ENCODE peak calls at places on chromosomes 5 and 9, in five cellular contexts. F, R, W, T and J are unnamed samples.

GRCh38 chr9:93598647-93599241 is 22.4 kb downstream of the PHF2 start:
- DNase-seq in W (no peak), R (peak), F (no peak), T (no peak), J (no peak)

GRCh38 chr9:36665921-36666429 is 93.3 kb downstream of the MELK start:
- DNase-seq in W (no peak), F (no peak), T (no peak), R (no peak), J (no peak)

GRCh38 chr5:114362197-114362976 is 517 bp downstream of the KCNN2 start:
- DNase-seq in T (peak), W (no peak), F (no peak), R (no peak), J (peak)

GRCh38 chr9:680106-680505 is 161.4 kb upstream of the DMRT1 start:
- DNase-seq in T (no peak), W (no peak), F (no peak), R (no peak), J (no peak)

GRCh38 chr9:113737414-113738271 is 138.5 kb upstream of the ZNF618 start:
- DNase-seq in F (no peak), R (peak), T (peak), W (peak), J (no peak)

GRCh38 chr9:130715270-130716077 is 21.9 kb downstream of the EXOSC2 start:
- DNase-seq in F (no peak), W (no peak), T (no peak), R (no peak), J (no peak)

GRCh38 chr5:127088226-127088625 is 14.9 kb upstream of the C5orf63 start:
- DNase-seq in R (no peak), W (no peak), T (peak), F (no peak), J (no peak)

GRCh38 chr5:95020382-95020781 is 264.5 kb downstream of the MCTP1 start:
- DNase-seq in T (no peak), R (no peak), F (no peak), W (no peak), J (no peak)

GRCh38 chr9:118268046-118268445 is 563.8 kb downstream of the TLR4 start:
- DNase-seq in F (no peak), R (no peak), T (no peak), W (no peak), J (no peak)

GRCh38 chr9:79581388-79581787 is 9.6 kb downstream of the TLE4 start:
- DNase-seq in F (no peak), R (no peak), W (peak), T (no peak), J (no peak)

GRCh38 chr9:13628526-13628925 is 349.0 kb upstream of the MPDZ start:
- DNase-seq in W (no peak), F (no peak), T (no peak), R (no peak), J (no peak)

GRCh38 chr5:126868961-126869451 is 92.1 kb downstream of the LMNB1 start:
- DNase-seq in W (no peak), F (no peak), T (no peak), R (peak), J (no peak)

GRCh38 chr9:130866474-130866965 is 30.1 kb downstream of the QRFP start:
- DNase-seq in T (peak), F (peak), W (peak), R (peak), J (peak)

GRCh38 chr5:157719231-157719630 is 12.0 kb upstream of the THG1L start:
- DNase-seq in T (no peak), R (no peak), F (no peak), W (no peak), J (no peak)

GRCh38 chr9:14524881-14525515 is 168.2 kb downstream of the ZDHHC21 start:
- DNase-seq in F (no peak), T (no peak), R (no peak), W (no peak), J (no peak)

GRCh38 chr9:136438909-136439549 is 616 bp downstream of the INPP5E start:
- DNase-seq in F (no peak), R (no peak), T (peak), W (no peak), J (peak)

GRCh38 chr5:146345578-146346366 is 7.1 kb downstream of the POU4F3 start:
- DNase-seq in T (no peak), F (no peak), W (no peak), R (no peak), J (no peak)

GRCh38 chr5:36398137-36398536 is 96.4 kb upstream of the RANBP3L start:
- DNase-seq in T (no peak), W (no peak), F (no peak), R (no peak), J (no peak)

GRCh38 chr5:97998946-97999345 is 774.5 kb upstream of the RGMB start:
- DNase-seq in T (no peak), W (no peak), F (no peak), R (no peak), J (no peak)

GRCh38 chr5:172172912-172173591 is 15.0 kb downstream of the STK10 start:
- DNase-seq in R (no peak), T (no peak), F (no peak), W (no peak), J (no peak)

GRCh38 chr5:40227366-40227765 is 452.3 kb upstream of the PTGER4 start:
- DNase-seq in W (no peak), R (no peak), T (no peak), F (no peak), J (no peak)

GRCh38 chr5:78651468-78651867 is 2.9 kb upstream of the LHFPL2 start:
- DNase-seq in F (no peak), R (no peak), W (no peak), T (no peak), J (no peak)

GRCh38 chr9:113309204-113309813 is 6.1 kb upstream of the RNF183 start:
- DNase-seq in R (peak), T (peak), W (peak), F (no peak), J (no peak)

DNA sequence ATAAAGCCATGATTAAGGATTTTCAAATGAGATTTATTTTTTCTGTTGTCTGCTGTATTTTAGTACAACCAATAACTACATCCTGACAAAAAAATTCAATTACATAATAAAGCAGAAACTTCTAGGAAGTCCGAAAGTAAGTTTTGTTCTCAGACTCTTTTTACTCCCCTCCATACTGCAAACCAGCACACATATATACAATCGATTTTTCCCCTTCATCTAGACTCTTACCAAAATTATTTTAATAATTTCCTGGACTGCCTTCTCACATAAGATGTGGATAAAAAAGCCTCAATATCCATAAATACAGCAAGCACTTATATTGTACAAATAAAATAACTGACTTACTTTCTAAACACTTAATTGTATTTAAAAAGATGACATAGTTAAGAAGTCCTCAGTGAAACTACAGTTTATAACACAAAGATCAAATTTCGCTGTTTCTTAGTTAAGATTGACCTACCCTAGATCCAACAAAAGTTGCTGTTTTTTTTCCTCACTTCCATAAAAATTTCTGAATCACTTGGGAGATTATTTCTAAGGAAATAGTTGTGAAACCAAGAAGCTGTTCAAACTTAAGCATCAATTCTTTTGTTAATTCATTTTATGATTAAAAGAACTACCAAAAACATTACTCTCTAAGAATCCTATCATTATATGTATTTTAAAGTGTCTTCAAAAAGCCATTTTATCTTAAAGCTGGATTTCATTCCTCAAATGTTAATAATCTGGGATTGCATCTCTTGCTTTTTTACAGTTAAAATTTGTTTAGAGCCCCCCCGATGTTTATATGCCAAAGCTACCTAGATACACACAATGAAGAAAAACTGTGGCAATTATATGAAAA is 74.7 kb upstream of the IFNE start:
- DNase-seq in R (no peak), W (no peak), T (no peak), F (no peak), J (no peak)
- H3K4me3 ChIP-seq in R (no peak), W (peak), T (peak), F (no peak), J (no peak)

GRCh38 chr5:91280062-91280941 is 102.8 kb downstream of the ARRDC3 start:
- DNase-seq in W (peak), R (peak), T (peak), F (peak), J (peak)
- TF ChIP-seq POLR2A in W (no peak), R (peak), T (peak), F (peak), J (peak)

GRCh38 chr5:50328193-50328729 is 112.8 kb downstream of the EMB start:
- DNase-seq in T (no peak), F (no peak), W (no peak), R (no peak), J (no peak)

GRCh38 chr5:50320131-50320749 is 120.8 kb downstream of the EMB start:
- DNase-seq in F (no peak), R (no peak), W (no peak), T (no peak), J (no peak)

DNA sequence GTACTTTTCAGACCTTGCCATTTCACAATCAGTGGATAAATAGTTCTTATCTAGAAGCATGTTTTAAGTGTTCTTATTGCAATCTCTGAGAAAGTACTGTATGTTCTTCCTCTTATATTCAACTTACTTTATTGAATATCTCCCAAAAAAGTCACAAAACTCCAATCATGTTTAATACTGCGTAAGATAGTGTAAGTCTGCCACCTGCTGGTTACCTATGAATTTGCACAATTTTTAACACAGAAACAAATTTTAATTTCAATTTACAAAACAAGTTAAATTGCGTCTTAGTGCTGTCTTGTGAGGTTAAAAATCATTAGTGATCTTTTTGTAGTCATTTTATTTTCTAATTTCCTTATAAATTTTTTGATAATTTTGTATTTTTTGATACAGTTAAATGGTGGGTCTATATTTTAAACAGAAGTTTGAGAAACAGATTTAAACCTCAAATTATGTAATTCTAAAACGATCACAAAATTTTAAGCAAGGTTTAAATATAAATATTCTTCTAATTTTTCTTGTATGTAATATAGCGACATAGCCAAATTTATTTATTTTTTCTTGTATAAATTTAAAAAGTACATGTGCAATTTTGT is 115.8 kb downstream of the EMB start:
- DNase-seq in W (no peak), T (no peak), F (no peak), R (no peak), J (no peak)
- TF ChIP-seq CTCF in W (peak), T (peak), F (peak), R (peak), J (peak)

GRCh38 chr9:114995681-114996221 is 65.4 kb upstream of the TNFSF8 start:
- DNase-seq in F (no peak), W (peak), R (no peak), T (no peak), J (no peak)

GRCh38 chr9:114994716-114995115 is 64.3 kb upstream of the TNFSF8 start:
- DNase-seq in W (no peak), T (no peak), R (no peak), F (no peak), J (no peak)

GRCh38 chr9:115004535-115004934 is 74.1 kb upstream of the TNFSF8 start:
- DNase-seq in W (no peak), R (no peak), T (no peak), F (no peak), J (no peak)

GRCh38 chr9:115002371-115003120 is 72.2 kb upstream of the TNFSF8 start:
- DNase-seq in T (no peak), W (no peak), F (peak), R (no peak), J (no peak)

GRCh38 chr9:115000217-115000639 is 69.8 kb upstream of the TNFSF8 start:
- DNase-seq in T (no peak), W (no peak), F (no peak), R (no peak), J (no peak)
- H3K4me3 ChIP-seq in T (no peak), W (no peak), F (no peak), R (no peak), J (no peak)

DNA sequence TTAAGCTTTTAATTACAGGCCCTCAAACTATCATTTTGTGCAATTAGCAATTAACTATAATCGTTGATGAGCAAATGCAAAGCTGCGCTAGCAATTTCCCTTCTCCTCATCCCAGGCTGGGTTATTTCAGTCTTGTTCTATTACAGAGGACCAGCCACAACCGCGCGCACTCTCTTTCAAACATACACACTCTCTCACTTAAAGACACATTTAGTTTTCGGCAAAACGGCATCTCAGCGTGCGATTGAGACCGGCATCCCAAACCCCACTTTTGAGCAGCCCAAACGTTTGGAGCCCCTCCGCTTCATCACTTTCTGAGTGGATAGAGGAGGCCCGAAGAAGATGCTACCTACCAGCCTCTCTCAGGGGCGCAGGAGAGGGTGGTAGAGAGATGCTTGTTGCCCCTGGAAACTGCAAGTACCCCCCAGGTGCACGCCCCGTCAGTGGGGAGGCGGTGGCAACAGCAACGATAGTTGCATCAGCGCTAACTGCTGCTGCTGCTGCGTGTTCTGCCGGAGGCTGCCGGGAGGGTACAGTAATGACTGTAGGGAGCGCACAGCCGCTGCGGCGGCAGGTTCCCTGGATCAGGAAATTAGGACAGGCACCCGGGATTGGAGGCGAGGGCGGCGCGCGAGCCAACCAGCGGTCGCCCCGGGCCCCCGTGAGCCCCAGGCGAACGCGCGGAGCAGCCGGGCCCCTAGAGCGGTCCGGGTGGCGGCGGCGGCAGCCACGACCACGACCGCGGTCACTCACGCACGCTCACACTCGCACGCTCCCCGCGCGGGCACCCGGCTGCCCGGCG is 510 bp upstream of the VLDLR start:
- DNase-seq in F (peak), R (peak), W (peak), T (peak), J (peak)
- TF ChIP-seq POLR2A in F (no peak), R (no peak), W (no peak), T (peak), J (no peak)

DNA sequence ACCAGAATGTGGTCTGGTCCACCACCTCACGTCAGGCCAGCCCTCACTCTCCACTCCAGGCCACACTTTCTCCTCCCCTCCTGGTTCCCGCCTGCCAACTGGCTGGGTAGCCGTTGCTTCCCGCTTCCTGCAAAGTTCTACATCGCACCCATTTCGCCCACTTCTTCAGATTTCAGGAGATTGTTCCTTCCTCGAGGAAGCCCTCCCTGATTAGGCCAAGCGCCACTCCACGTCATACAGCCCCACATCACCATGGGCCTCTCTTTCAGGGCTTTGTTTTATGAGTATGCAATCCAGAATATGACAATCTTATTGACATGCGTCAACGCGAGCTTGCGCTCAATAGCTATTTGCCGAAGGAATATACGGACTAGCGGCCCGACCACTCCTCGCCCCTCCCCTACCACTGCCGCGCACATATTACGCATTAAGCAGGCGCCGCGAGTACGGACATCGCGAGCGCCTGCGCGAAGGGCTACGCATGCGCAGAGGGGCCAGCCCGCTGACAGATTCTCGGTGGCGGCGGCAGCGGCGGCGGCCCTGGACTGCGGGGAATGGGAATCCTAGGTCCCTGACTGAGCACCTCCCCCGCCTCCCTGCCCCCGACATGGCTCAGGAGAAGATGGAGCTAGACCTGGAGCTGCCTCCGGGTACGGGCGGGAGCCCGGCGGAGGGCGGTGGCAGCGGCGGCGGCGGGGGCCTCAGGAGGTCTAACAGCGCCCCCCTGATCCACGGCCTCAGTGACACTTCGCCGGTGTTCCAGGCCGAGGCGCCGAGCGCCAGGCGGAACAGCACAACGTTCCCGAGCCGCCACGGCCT is 74.7 kb downstream of the PIP5K1B start:
- DNase-seq in T (peak), W (peak), R (peak), F (peak), J (peak)
- TF ChIP-seq CTCF in T (peak), W (no peak), R (no peak), F (peak), J (peak)

DNA sequence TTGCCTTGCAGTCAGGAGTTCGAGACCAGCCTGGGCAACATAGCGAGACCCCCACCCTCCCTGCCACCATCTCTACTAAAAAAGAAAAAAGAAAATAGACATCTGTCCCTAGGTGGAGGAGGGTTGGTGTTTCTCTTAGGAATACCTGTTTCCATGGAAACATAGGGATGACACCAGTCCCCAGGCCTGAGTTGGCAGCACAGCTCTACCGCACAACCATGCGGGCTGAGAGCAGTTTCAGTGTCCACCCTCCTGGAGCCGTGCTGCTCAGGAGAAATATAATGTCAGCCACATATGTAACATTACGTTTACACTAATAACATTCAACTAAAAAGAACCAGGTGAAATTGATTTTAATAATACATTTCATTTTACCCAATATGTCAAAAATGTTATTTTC is 39.3 kb upstream of the CDK20 start:
- DNase-seq in F (no peak), T (no peak), W (no peak), R (no peak), J (no peak)
- H3K4me3 ChIP-seq in F (no peak), T (no peak), W (no peak), R (no peak), J (no peak)

DNA sequence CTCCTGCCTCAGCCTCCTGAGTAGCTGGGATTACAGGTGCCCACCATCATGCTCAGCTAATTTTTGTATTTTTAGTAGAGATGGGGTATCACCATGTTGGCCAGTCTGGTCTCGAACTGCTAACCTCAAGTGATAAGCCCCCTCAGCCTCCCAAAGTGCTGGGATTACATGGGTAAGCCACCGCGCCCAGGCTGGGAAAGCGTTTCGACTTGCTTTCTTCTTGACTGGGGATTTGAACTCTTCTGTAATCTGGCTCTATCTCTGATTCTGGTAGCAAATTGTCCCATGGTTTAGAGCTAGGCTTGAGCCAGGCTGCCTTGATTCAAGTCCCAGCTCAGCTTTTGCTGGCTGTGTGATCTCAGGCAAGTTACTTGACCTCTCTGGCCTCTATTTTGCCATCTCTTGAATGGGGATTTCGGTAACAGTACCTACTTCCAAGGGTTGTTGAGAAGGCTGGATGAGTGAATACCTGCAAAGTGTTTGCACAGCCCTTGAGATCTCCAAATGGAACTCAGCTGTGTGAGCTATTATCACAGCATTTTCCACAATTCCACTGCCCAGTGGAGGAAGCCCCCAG is 20.5 kb upstream of the MVB12B start:
- DNase-seq in W (no peak), T (no peak), F (no peak), R (peak), J (no peak)
- TF ChIP-seq POLR2A in W (no peak), T (no peak), F (no peak), R (no peak), J (no peak)